ENCODE peak calls at places on chromosomes 4 and X, in eight cellular contexts. Y is Karpas-422, T is hepatocyte, F is OCI-LY7, I is PC-3, Q is PC-9, A is MM.1S, X is GM23248. N is an unnamed sample.

GRCh38 chr4:2503809-2504208 is 32.6 kb upstream of the FAM193A start:
- DNase-seq in Y (no peak), T (no peak), F (no peak), I (no peak), Q (no peak), A (no peak), X (no peak), N (no peak)

GRCh38 chr4:3807861-3808521 is 41.8 kb downstream of the ADRA2C start:
- DNase-seq in Y (no peak), T (no peak), F (no peak), I (no peak), Q (no peak), A (no peak), X (no peak), N (peak; percentile 38)

GRCh38 chr4:147831452-147832192 is 99.7 kb downstream of the ARHGAP10 start:
- DNase-seq in Y (no peak), T (peak; percentile 61), F (no peak), I (peak; percentile 89), Q (peak; percentile 70), A (no peak), X (peak; percentile 95), N (no peak)

GRCh38 chr4:22099896-22100295 is 151.3 kb upstream of the KCNIP4 start:
- DNase-seq in Y (no peak), T (no peak), F (no peak), I (no peak), Q (no peak), A (no peak), X (peak; percentile 69), N (no peak)

GRCh38 chrX:36035550-36035949 is 116.0 kb downstream of the CFAP47 start:
- DNase-seq in Y (no peak), T (no peak), F (no peak), I (no peak), Q (no peak), A (no peak), X (no peak), N (no peak)

GRCh38 chr4:158005021-158005420 is 167.8 kb downstream of the GASK1B start:
- DNase-seq in Y (no peak), T (no peak), F (no peak), I (no peak), Q (no peak), A (no peak), X (no peak), N (no peak)

GRCh38 chrX:131734621-131735020 is 190.7 kb downstream of the OR13H1 start:
- DNase-seq in Y (peak; percentile 87), T (no peak), F (no peak), I (no peak), Q (no peak), A (peak; percentile 89), X (no peak), N (no peak)

GRCh38 chr4:8330821-8331566 is 61.4 kb downstream of the HTRA3 start:
- DNase-seq in Y (no peak), T (no peak), F (no peak), I (no peak), Q (no peak), A (no peak), X (peak; percentile 48), N (no peak)

GRCh38 chr4:145061325-145061920 is 36.6 kb downstream of the ANAPC10 start:
- DNase-seq in Y (peak; percentile 91), T (peak; percentile 55), F (peak; percentile 60), I (peak; percentile 77), Q (no peak), A (peak; percentile 62), X (peak; percentile 60), N (peak; percentile 61)

GRCh38 chr4:3308691-3309090 is 15.9 kb downstream of the RGS12 start:
- DNase-seq in Y (no peak), T (no peak), F (no peak), I (no peak), Q (no peak), A (no peak), X (no peak), N (no peak)

GRCh38 chr4:168917150-168917779 is 92.8 kb downstream of the CBR4 start:
- DNase-seq in Y (peak; percentile 59), T (peak; percentile 45), F (peak; percentile 27), I (peak; percentile 65), Q (no peak), A (peak; percentile 44), X (peak; percentile 71), N (peak; percentile 78)

GRCh38 chrX:9878141-9878875 is 88.8 kb upstream of the CLDN34 start:
- DNase-seq in Y (no peak), T (no peak), F (no peak), I (no peak), Q (no peak), A (no peak), X (no peak), N (peak; percentile 17)

GRCh38 chrX:118171354-118171753 is 54.7 kb upstream of the KLHL13 start:
- DNase-seq in Y (no peak), T (peak; percentile 10), F (no peak), I (no peak), Q (no peak), A (no peak), X (no peak), N (no peak)

GRCh38 chr4:165378763-165379631 is at the start of gene CPE:
- DNase-seq in Y (no peak), T (peak; percentile 93), F (no peak), I (peak; percentile 80), Q (peak; percentile 72), A (peak; percentile 63), X (peak; percentile 92), N (peak; percentile 77)

GRCh38 chrX:56764153-56764974 is 35.3 kb downstream of the NBDY start:
- DNase-seq in Y (peak; percentile 93), T (peak; percentile 74), F (peak; percentile 84), I (peak; percentile 69), Q (peak; percentile 78), A (peak; percentile 90), X (peak; percentile 75), N (peak; percentile 67)
- H3K9me2 ChIP-seq in Y (no peaks in the 10 kb centered on the region), T (no peaks in the 10 kb centered on the region), F (no peaks in the 10 kb centered on the region), I (no peaks in the 10 kb centered on the region), Q (no peaks in the 10 kb centered on the region), A (no peaks in the 10 kb centered on the region), X (no peaks in the 10 kb centered on the region), N (no peaks in the 10 kb centered on the region)

GRCh38 chrX:29693912-29694311 is 521.5 kb upstream of the MAGEB2 start:
- DNase-seq in Y (no peak), T (no peak), F (no peak), I (no peak), Q (no peak), A (no peak), X (no peak), N (no peak)
- H3K9me2 ChIP-seq in Y (no peaks in the 10 kb centered on the region), T (no peaks in the 10 kb centered on the region), F (no peaks in the 10 kb centered on the region), I (no peaks in the 10 kb centered on the region), Q (no peaks in the 10 kb centered on the region), A (no peaks in the 10 kb centered on the region), X (no peaks in the 10 kb centered on the region), N (no peaks in the 10 kb centered on the region)

DNA sequence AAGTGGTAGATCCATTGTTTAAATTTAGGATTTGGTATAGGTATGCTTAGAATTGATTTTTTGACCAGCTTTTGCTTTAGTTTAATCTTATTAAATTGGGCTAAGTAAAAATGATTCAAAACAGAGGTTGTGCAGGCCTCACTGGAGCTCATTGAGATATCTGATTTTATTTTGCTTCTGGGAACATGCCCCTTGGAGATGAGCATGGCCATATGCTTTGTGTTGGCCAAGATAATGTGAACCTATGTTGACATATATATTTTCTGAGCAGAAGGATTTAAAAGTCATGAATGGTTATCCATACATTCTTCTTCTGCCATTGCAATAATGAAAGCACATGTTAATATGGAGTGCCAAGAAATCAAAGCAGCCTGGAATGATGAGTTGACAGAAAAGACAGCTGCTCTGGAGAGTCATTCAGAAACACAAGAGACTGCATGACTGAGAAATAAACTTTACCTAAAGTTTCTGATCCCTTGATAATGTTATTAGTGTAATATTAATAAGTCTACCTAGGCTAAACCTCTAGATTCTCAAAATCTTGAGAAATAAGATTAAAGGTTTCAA is 489.7 kb upstream of the GNPDA2 start:
- DNase-seq in Y (no peak), T (no peak), F (no peak), I (no peak), Q (no peak), A (no peak), X (no peak), N (no peak)
- H3K9me2 ChIP-seq in Y (no peaks in the 10 kb centered on the region), T (no peaks in the 10 kb centered on the region), F (no peaks in the 10 kb centered on the region), I (no peaks in the 10 kb centered on the region), Q (no peaks in the 10 kb centered on the region), A (no peaks in the 10 kb centered on the region), X (no peaks in the 10 kb centered on the region), N (peaks cover 4% of the 10 kb centered on the region)

GRCh38 chrX:68511255-68511654 is 12.4 kb downstream of the YIPF6 start:
- DNase-seq in Y (peak; percentile 85), T (peak; percentile 66), F (peak; percentile 49), I (peak; percentile 70), Q (peak; percentile 16), A (peak; percentile 46), X (peak; percentile 62), N (peak; percentile 55)
- H3K9me2 ChIP-seq in Y (no peaks in the 10 kb centered on the region), T (no peaks in the 10 kb centered on the region), F (no peaks in the 10 kb centered on the region), I (no peaks in the 10 kb centered on the region), Q (no peaks in the 10 kb centered on the region), A (no peaks in the 10 kb centered on the region), X (no peaks in the 10 kb centered on the region), N (no peaks in the 10 kb centered on the region)

N was measured in GM23338.